ENCODE peak calls at places on chromosomes 16 and 17, in eight cellular contexts. One of them, this sample, is unnamed.

GRCh38 chr16:28537076-28537475 is 1.7 kb downstream of the NUPR1 start:
- DNase-seq in GM23338: no peak
- DNase-seq in GM12878: no peak
- DNase-seq in hepatocyte: no peak
- DNase-seq in K562: no peak
- DNase-seq in endothelial cell of umbilical vein: no peak
- DNase-seq in GM23248: no peak
- DNase-seq in fibroblast of lung: no peak
- DNase-seq in this sample: no peak

GRCh38 chr17:80751460-80752368 is 207.1 kb downstream of the RPTOR start:
- DNase-seq in GM23338: peak
- DNase-seq in GM12878: no peak
- DNase-seq in hepatocyte: no peak
- DNase-seq in K562: no peak
- DNase-seq in endothelial cell of umbilical vein: no peak
- DNase-seq in GM23248: peak
- DNase-seq in fibroblast of lung: peak
- DNase-seq in this sample: no peak

GRCh38 chr17:7750321-7750821 is 32.8 kb downstream of the DNAH2 start:
- DNase-seq in GM23338: no peak
- DNase-seq in GM12878: no peak
- DNase-seq in hepatocyte: no peak
- DNase-seq in K562: no peak
- DNase-seq in endothelial cell of umbilical vein: peak
- DNase-seq in GM23248: peak
- DNase-seq in fibroblast of lung: peak
- DNase-seq in this sample: peak

GRCh38 chr16:72999541-73000019 is 48.3 kb downstream of the ZFHX3 start:
- DNase-seq in GM23338: no peak
- DNase-seq in GM12878: no peak
- DNase-seq in hepatocyte: no peak
- DNase-seq in K562: no peak
- DNase-seq in endothelial cell of umbilical vein: no peak
- DNase-seq in GM23248: no peak
- DNase-seq in fibroblast of lung: no peak
- DNase-seq in this sample: no peak

GRCh38 chr16:24685539-24686432 is 43.7 kb upstream of the TNRC6A start:
- DNase-seq in GM23338: peak
- DNase-seq in GM12878: no peak
- DNase-seq in hepatocyte: peak
- DNase-seq in K562: no peak
- DNase-seq in endothelial cell of umbilical vein: peak
- DNase-seq in GM23248: peak
- DNase-seq in fibroblast of lung: peak
- DNase-seq in this sample: peak

GRCh38 chr17:72362466-72363335 is 241.9 kb downstream of the SOX9 start:
- DNase-seq in GM23338: no peak
- DNase-seq in GM12878: no peak
- DNase-seq in hepatocyte: no peak
- DNase-seq in K562: no peak
- DNase-seq in endothelial cell of umbilical vein: no peak
- DNase-seq in GM23248: peak
- DNase-seq in fibroblast of lung: peak
- DNase-seq in this sample: peak

GRCh38 chr17:2214887-2215615 is 88.5 kb downstream of the SMG6 start:
- DNase-seq in GM23338: no peak
- DNase-seq in GM12878: no peak
- DNase-seq in hepatocyte: no peak
- DNase-seq in K562: no peak
- DNase-seq in endothelial cell of umbilical vein: peak
- DNase-seq in GM23248: peak
- DNase-seq in fibroblast of lung: peak
- DNase-seq in this sample: no peak

GRCh38 chr17:8482546-8482945 is 46.9 kb downstream of the NDEL1 start:
- DNase-seq in GM23338: no peak
- DNase-seq in GM12878: no peak
- DNase-seq in hepatocyte: no peak
- DNase-seq in K562: no peak
- DNase-seq in endothelial cell of umbilical vein: no peak
- DNase-seq in GM23248: peak
- DNase-seq in fibroblast of lung: no peak
- DNase-seq in this sample: no peak

GRCh38 chr16:24896439-24896838 is 50.7 kb downstream of the SLC5A11 start:
- DNase-seq in GM23338: no peak
- DNase-seq in GM12878: peak
- DNase-seq in hepatocyte: no peak
- DNase-seq in K562: no peak
- DNase-seq in endothelial cell of umbilical vein: no peak
- DNase-seq in GM23248: no peak
- DNase-seq in fibroblast of lung: no peak
- DNase-seq in this sample: no peak

GRCh38 chr17:52025231-52025630 is 133.3 kb downstream of the CA10 start:
- DNase-seq in GM23338: no peak
- DNase-seq in GM12878: no peak
- DNase-seq in hepatocyte: no peak
- DNase-seq in K562: no peak
- DNase-seq in endothelial cell of umbilical vein: no peak
- DNase-seq in GM23248: peak
- DNase-seq in fibroblast of lung: no peak
- DNase-seq in this sample: no peak

GRCh38 chr16:28321700-28322411 is 29.5 kb downstream of the SBK1 start:
- DNase-seq in GM23338: peak
- DNase-seq in GM12878: no peak
- DNase-seq in hepatocyte: peak
- DNase-seq in K562: peak
- DNase-seq in endothelial cell of umbilical vein: peak
- DNase-seq in GM23248: peak
- DNase-seq in fibroblast of lung: peak
- DNase-seq in this sample: peak

GRCh38 chr17:49646391-49647255 is 31.3 kb downstream of the SPOP start:
- DNase-seq in GM23338: no peak
- DNase-seq in GM12878: peak
- DNase-seq in hepatocyte: peak
- DNase-seq in K562: no peak
- DNase-seq in endothelial cell of umbilical vein: peak
- DNase-seq in GM23248: peak
- DNase-seq in fibroblast of lung: peak
- DNase-seq in this sample: peak

GRCh38 chr17:48427598-48427997 is 2.4 kb downstream of the SKAP1 start:
- DNase-seq in GM23338: no peak
- DNase-seq in GM12878: no peak
- DNase-seq in hepatocyte: no peak
- DNase-seq in K562: peak
- DNase-seq in endothelial cell of umbilical vein: no peak
- DNase-seq in GM23248: peak
- DNase-seq in fibroblast of lung: no peak
- DNase-seq in this sample: peak
- TF ChIP-seq EZH2 in GM23338: no peak
- TF ChIP-seq EZH2 in GM12878: no peak
- TF ChIP-seq EZH2 in hepatocyte: no peak
- TF ChIP-seq EZH2 in K562: no peak
- TF ChIP-seq EZH2 in endothelial cell of umbilical vein: no peak
- TF ChIP-seq EZH2 in GM23248: no peak
- TF ChIP-seq EZH2 in fibroblast of lung: no peak
- TF ChIP-seq EZH2 in this sample: no peak

GRCh38 chr17:76072149-76072858 is at the start of gene SRP68:
- DNase-seq in GM23338: peak
- DNase-seq in GM12878: peak
- DNase-seq in hepatocyte: peak
- DNase-seq in K562: peak
- DNase-seq in endothelial cell of umbilical vein: peak
- DNase-seq in GM23248: peak
- DNase-seq in fibroblast of lung: peak
- DNase-seq in this sample: peak

GRCh38 chr17:76076100-76076764 is 1.7 kb downstream of the GALR2 start:
- DNase-seq in GM23338: peak
- DNase-seq in GM12878: no peak
- DNase-seq in hepatocyte: no peak
- DNase-seq in K562: no peak
- DNase-seq in endothelial cell of umbilical vein: no peak
- DNase-seq in GM23248: no peak
- DNase-seq in fibroblast of lung: no peak
- DNase-seq in this sample: no peak

GRCh38 chr17:76076765-76077581 is 2.0 kb upstream of the ZACN start:
- DNase-seq in GM23338: peak
- DNase-seq in GM12878: no peak
- DNase-seq in hepatocyte: no peak
- DNase-seq in K562: no peak
- DNase-seq in endothelial cell of umbilical vein: no peak
- DNase-seq in GM23248: peak
- DNase-seq in fibroblast of lung: no peak
- DNase-seq in this sample: no peak

GRCh38 chr17:76075364-76076099 is 951 bp downstream of the GALR2 start:
- DNase-seq in GM23338: peak
- DNase-seq in GM12878: no peak
- DNase-seq in hepatocyte: no peak
- DNase-seq in K562: no peak
- DNase-seq in endothelial cell of umbilical vein: no peak
- DNase-seq in GM23248: peak
- DNase-seq in fibroblast of lung: no peak
- DNase-seq in this sample: no peak

DNA sequence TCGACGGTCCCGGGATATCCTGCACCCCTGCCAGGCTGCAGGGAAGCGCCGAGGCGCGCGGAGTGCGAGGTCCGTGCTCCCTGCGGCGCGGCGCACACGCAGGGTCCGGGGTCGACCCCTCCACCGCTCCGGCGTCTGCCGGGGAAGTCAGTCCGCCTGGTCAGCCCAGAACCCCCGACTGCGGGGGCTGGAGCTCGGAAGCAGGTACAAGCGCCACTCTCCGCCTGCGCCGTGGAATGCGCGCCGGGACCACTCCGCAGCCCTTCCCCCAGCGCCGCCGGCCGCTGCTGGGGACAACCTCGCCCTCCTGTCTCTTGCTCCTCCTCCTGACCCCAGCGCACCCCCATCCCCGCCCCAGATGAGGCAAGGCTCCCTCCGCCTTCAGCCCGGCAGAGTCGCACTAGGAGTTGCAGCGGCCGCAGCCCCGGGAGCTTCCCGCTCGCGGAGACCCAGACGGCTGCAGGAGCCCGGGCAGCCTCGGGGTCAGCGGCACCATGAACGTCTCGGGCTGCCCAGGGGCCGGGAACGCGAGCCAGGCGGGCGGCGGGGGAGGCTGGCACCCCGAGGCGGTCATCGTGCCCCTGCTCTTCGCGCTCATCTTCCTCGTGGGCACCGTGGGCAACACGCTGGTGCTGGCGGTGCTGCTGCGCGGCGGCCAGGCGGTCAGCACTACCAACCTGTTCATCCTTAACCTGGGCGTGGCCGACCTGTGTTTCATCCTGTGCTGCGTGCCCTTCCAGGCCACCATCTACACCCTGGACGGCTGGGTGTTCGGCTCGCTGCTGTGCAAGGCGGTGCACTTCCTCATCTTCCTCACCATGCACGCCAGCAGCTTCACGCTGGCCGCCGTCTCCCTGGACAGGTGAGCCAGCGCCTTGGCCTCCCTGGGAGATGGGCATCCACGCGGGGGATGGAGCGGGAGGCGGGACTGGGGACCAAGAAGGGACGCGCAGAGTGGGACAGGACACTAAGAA is at the start of gene GALR2:
- DNase-seq in GM23338: peak
- DNase-seq in GM12878: no peak
- DNase-seq in hepatocyte: peak
- DNase-seq in K562: no peak
- DNase-seq in endothelial cell of umbilical vein: no peak
- DNase-seq in GM23248: no peak
- DNase-seq in fibroblast of lung: no peak
- DNase-seq in this sample: no peak
- H3K4me3 ChIP-seq in GM23338: peak
- H3K4me3 ChIP-seq in GM12878: no peak
- H3K4me3 ChIP-seq in hepatocyte: no peak
- H3K4me3 ChIP-seq in K562: no peak
- H3K4me3 ChIP-seq in endothelial cell of umbilical vein: no peak
- H3K4me3 ChIP-seq in GM23248: no peak
- H3K4me3 ChIP-seq in fibroblast of lung: no peak
- H3K4me3 ChIP-seq in this sample: peak

DNA sequence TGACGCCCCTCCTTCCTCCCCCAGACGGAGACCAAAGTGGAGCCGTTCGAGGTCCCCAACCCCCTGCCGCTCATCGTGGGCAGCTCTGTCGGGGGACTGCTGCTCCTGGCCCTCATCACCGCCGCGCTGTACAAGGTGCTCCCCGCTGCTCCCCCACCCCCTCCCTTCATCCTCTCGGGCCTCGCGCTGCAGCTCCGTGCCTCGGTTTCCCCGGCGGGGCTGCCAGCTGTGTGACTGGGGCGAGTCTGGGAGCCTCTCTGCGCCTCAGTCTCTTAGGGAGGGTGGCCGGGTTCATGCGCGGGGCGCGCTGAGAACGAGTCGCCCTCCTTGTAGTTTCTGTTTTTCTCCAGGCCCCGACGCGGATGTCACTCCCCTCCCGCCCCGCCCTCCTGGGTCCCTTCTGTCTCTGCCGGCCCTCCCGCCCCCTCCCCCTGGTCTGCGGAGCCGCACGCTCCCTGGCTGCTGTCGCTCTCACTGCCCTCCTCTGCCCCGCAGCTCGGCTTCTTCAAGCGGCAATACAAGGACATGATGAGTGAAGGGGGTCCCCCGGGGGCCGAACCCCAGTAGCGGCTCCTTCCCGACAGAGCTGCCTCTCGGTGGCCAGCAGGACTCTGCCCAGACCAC is 23.7 kb upstream of the ITGAX start:
- DNase-seq in GM23338: peak
- DNase-seq in GM12878: no peak
- DNase-seq in hepatocyte: no peak
- DNase-seq in K562: no peak
- DNase-seq in endothelial cell of umbilical vein: no peak
- DNase-seq in GM23248: no peak
- DNase-seq in fibroblast of lung: no peak
- DNase-seq in this sample: no peak
- TF ChIP-seq EZH2 in GM23338: no peak
- TF ChIP-seq EZH2 in GM12878: no peak
- TF ChIP-seq EZH2 in hepatocyte: no peak
- TF ChIP-seq EZH2 in K562: no peak
- TF ChIP-seq EZH2 in endothelial cell of umbilical vein: peak
- TF ChIP-seq EZH2 in GM23248: no peak
- TF ChIP-seq EZH2 in fibroblast of lung: no peak
- TF ChIP-seq EZH2 in this sample: no peak

GRCh38 chr16:68090526-68090925 is 5.4 kb downstream of the NFATC3 start:
- DNase-seq in GM23338: no peak
- DNase-seq in GM12878: no peak
- DNase-seq in hepatocyte: no peak
- DNase-seq in K562: no peak
- DNase-seq in endothelial cell of umbilical vein: no peak
- DNase-seq in GM23248: no peak
- DNase-seq in fibroblast of lung: no peak
- DNase-seq in this sample: no peak

GRCh38 chr16:68090109-68090508 is 4.9 kb downstream of the NFATC3 start:
- DNase-seq in GM23338: no peak
- DNase-seq in GM12878: no peak
- DNase-seq in hepatocyte: no peak
- DNase-seq in K562: peak
- DNase-seq in endothelial cell of umbilical vein: no peak
- DNase-seq in GM23248: no peak
- DNase-seq in fibroblast of lung: no peak
- DNase-seq in this sample: no peak

GRCh38 chr16:68088130-68088972 is 3.2 kb downstream of the NFATC3 start:
- DNase-seq in GM23338: no peak
- DNase-seq in GM12878: no peak
- DNase-seq in hepatocyte: no peak
- DNase-seq in K562: peak
- DNase-seq in endothelial cell of umbilical vein: no peak
- DNase-seq in GM23248: no peak
- DNase-seq in fibroblast of lung: no peak
- DNase-seq in this sample: no peak

GRCh38 chr16:68087688-68088087 is 2.5 kb downstream of the NFATC3 start:
- DNase-seq in GM23338: no peak
- DNase-seq in GM12878: no peak
- DNase-seq in hepatocyte: no peak
- DNase-seq in K562: no peak
- DNase-seq in endothelial cell of umbilical vein: no peak
- DNase-seq in GM23248: no peak
- DNase-seq in fibroblast of lung: no peak
- DNase-seq in this sample: no peak

GRCh38 chr16:68089067-68089466 is 3.9 kb downstream of the NFATC3 start:
- DNase-seq in GM23338: no peak
- DNase-seq in GM12878: no peak
- DNase-seq in hepatocyte: no peak
- DNase-seq in K562: no peak
- DNase-seq in endothelial cell of umbilical vein: no peak
- DNase-seq in GM23248: no peak
- DNase-seq in fibroblast of lung: no peak
- DNase-seq in this sample: no peak
- H3K4me3 ChIP-seq in GM23338: no peak
- H3K4me3 ChIP-seq in GM12878: peak
- H3K4me3 ChIP-seq in hepatocyte: no peak
- H3K4me3 ChIP-seq in K562: peak
- H3K4me3 ChIP-seq in endothelial cell of umbilical vein: no peak
- H3K4me3 ChIP-seq in GM23248: no peak
- H3K4me3 ChIP-seq in fibroblast of lung: no peak
- H3K4me3 ChIP-seq in this sample: no peak